ENCODE peak calls at places on chromosomes 2 and 18, in ten cellular contexts. One of them, this sample, is unnamed.

GRCh38 chr2:165443524-165443923 is 26.0 kb upstream of the CSRNP3 start:
- DNase-seq in fibroblast of mammary gland: no peak
- DNase-seq in tibial artery: no peak
- DNase-seq in globus pallidus: no peak
- DNase-seq in activated CD4-positive, alpha-beta T cell treated with anti-CD3 and anti-CD28 coated beads, Interleukin-2, amount 50 U/mL, for 4 hours: no peak
- DNase-seq in activated CD8-positive, alpha-beta T cell treated with anti-CD3 and anti-CD28 coated beads for 36 hours: no peak
- DNase-seq in brain microvascular endothelial cell: no peak
- DNase-seq in naive thymus-derived CD8-positive, alpha-beta T cell: no peak
- DNase-seq in neural progenitor cell: no peak
- DNase-seq in IMR-90: no peak
- DNase-seq in this sample: no peak

GRCh38 chr2:232502901-232503791 is 15.5 kb upstream of the ECEL1 start:
- DNase-seq in fibroblast of mammary gland: peak
- DNase-seq in tibial artery: no peak
- DNase-seq in globus pallidus: peak
- DNase-seq in activated CD4-positive, alpha-beta T cell treated with anti-CD3 and anti-CD28 coated beads, Interleukin-2, amount 50 U/mL, for 4 hours: peak
- DNase-seq in activated CD8-positive, alpha-beta T cell treated with anti-CD3 and anti-CD28 coated beads for 36 hours: peak
- DNase-seq in brain microvascular endothelial cell: peak
- DNase-seq in naive thymus-derived CD8-positive, alpha-beta T cell: peak
- DNase-seq in neural progenitor cell: peak
- DNase-seq in IMR-90: peak
- DNase-seq in this sample: peak

GRCh38 chr2:30356061-30356460 is 91.0 kb upstream of the LCLAT1 start:
- DNase-seq in fibroblast of mammary gland: no peak
- DNase-seq in tibial artery: no peak
- DNase-seq in globus pallidus: no peak
- DNase-seq in activated CD4-positive, alpha-beta T cell treated with anti-CD3 and anti-CD28 coated beads, Interleukin-2, amount 50 U/mL, for 4 hours: no peak
- DNase-seq in activated CD8-positive, alpha-beta T cell treated with anti-CD3 and anti-CD28 coated beads for 36 hours: no peak
- DNase-seq in brain microvascular endothelial cell: no peak
- DNase-seq in naive thymus-derived CD8-positive, alpha-beta T cell: no peak
- DNase-seq in neural progenitor cell: no peak
- DNase-seq in IMR-90: no peak
- DNase-seq in this sample: no peak

GRCh38 chr2:20184067-20184938 is 40.6 kb downstream of the SDC1 start:
- DNase-seq in fibroblast of mammary gland: peak
- DNase-seq in tibial artery: no peak
- DNase-seq in globus pallidus: no peak
- DNase-seq in activated CD4-positive, alpha-beta T cell treated with anti-CD3 and anti-CD28 coated beads, Interleukin-2, amount 50 U/mL, for 4 hours: no peak
- DNase-seq in activated CD8-positive, alpha-beta T cell treated with anti-CD3 and anti-CD28 coated beads for 36 hours: no peak
- DNase-seq in brain microvascular endothelial cell: peak
- DNase-seq in naive thymus-derived CD8-positive, alpha-beta T cell: no peak
- DNase-seq in neural progenitor cell: no peak
- DNase-seq in IMR-90: peak
- DNase-seq in this sample: no peak

GRCh38 chr2:57711991-57712390 is 334.6 kb upstream of the VRK2 start:
- DNase-seq in fibroblast of mammary gland: no peak
- DNase-seq in tibial artery: no peak
- DNase-seq in globus pallidus: no peak
- DNase-seq in activated CD4-positive, alpha-beta T cell treated with anti-CD3 and anti-CD28 coated beads, Interleukin-2, amount 50 U/mL, for 4 hours: no peak
- DNase-seq in activated CD8-positive, alpha-beta T cell treated with anti-CD3 and anti-CD28 coated beads for 36 hours: no peak
- DNase-seq in brain microvascular endothelial cell: no peak
- DNase-seq in naive thymus-derived CD8-positive, alpha-beta T cell: no peak
- DNase-seq in neural progenitor cell: peak
- DNase-seq in IMR-90: no peak
- DNase-seq in this sample: no peak

GRCh38 chr2:179543361-179543901 is 278.8 kb upstream of the SESTD1 start:
- DNase-seq in fibroblast of mammary gland: no peak
- DNase-seq in tibial artery: no peak
- DNase-seq in globus pallidus: no peak
- DNase-seq in activated CD4-positive, alpha-beta T cell treated with anti-CD3 and anti-CD28 coated beads, Interleukin-2, amount 50 U/mL, for 4 hours: no peak
- DNase-seq in activated CD8-positive, alpha-beta T cell treated with anti-CD3 and anti-CD28 coated beads for 36 hours: no peak
- DNase-seq in brain microvascular endothelial cell: no peak
- DNase-seq in naive thymus-derived CD8-positive, alpha-beta T cell: no peak
- DNase-seq in neural progenitor cell: peak
- DNase-seq in IMR-90: peak
- DNase-seq in this sample: no peak

GRCh38 chr2:197514754-197515153 is 1.1 kb upstream of the MOB4 start:
- DNase-seq in fibroblast of mammary gland: peak
- DNase-seq in tibial artery: no peak
- DNase-seq in globus pallidus: no peak
- DNase-seq in activated CD4-positive, alpha-beta T cell treated with anti-CD3 and anti-CD28 coated beads, Interleukin-2, amount 50 U/mL, for 4 hours: no peak
- DNase-seq in activated CD8-positive, alpha-beta T cell treated with anti-CD3 and anti-CD28 coated beads for 36 hours: no peak
- DNase-seq in brain microvascular endothelial cell: no peak
- DNase-seq in naive thymus-derived CD8-positive, alpha-beta T cell: peak
- DNase-seq in neural progenitor cell: no peak
- DNase-seq in IMR-90: no peak
- DNase-seq in this sample: no peak

GRCh38 chr2:193462411-193462810 is 1267.7 kb upstream of the TMEFF2 start:
- DNase-seq in fibroblast of mammary gland: peak
- DNase-seq in tibial artery: no peak
- DNase-seq in globus pallidus: no peak
- DNase-seq in activated CD4-positive, alpha-beta T cell treated with anti-CD3 and anti-CD28 coated beads, Interleukin-2, amount 50 U/mL, for 4 hours: no peak
- DNase-seq in activated CD8-positive, alpha-beta T cell treated with anti-CD3 and anti-CD28 coated beads for 36 hours: no peak
- DNase-seq in brain microvascular endothelial cell: no peak
- DNase-seq in naive thymus-derived CD8-positive, alpha-beta T cell: no peak
- DNase-seq in neural progenitor cell: no peak
- DNase-seq in IMR-90: no peak
- DNase-seq in this sample: no peak

GRCh38 chr2:38464971-38465788 is 88.1 kb upstream of the ATL2 start:
- DNase-seq in fibroblast of mammary gland: no peak
- DNase-seq in tibial artery: peak
- DNase-seq in globus pallidus: no peak
- DNase-seq in activated CD4-positive, alpha-beta T cell treated with anti-CD3 and anti-CD28 coated beads, Interleukin-2, amount 50 U/mL, for 4 hours: no peak
- DNase-seq in activated CD8-positive, alpha-beta T cell treated with anti-CD3 and anti-CD28 coated beads for 36 hours: no peak
- DNase-seq in brain microvascular endothelial cell: no peak
- DNase-seq in naive thymus-derived CD8-positive, alpha-beta T cell: no peak
- DNase-seq in neural progenitor cell: no peak
- DNase-seq in IMR-90: no peak
- DNase-seq in this sample: peak

GRCh38 chr2:235989591-235989990 is 178.6 kb downstream of the GBX2 start:
- DNase-seq in fibroblast of mammary gland: no peak
- DNase-seq in tibial artery: no peak
- DNase-seq in globus pallidus: no peak
- DNase-seq in activated CD4-positive, alpha-beta T cell treated with anti-CD3 and anti-CD28 coated beads, Interleukin-2, amount 50 U/mL, for 4 hours: no peak
- DNase-seq in activated CD8-positive, alpha-beta T cell treated with anti-CD3 and anti-CD28 coated beads for 36 hours: no peak
- DNase-seq in brain microvascular endothelial cell: no peak
- DNase-seq in naive thymus-derived CD8-positive, alpha-beta T cell: no peak
- DNase-seq in neural progenitor cell: no peak
- DNase-seq in IMR-90: no peak
- DNase-seq in this sample: no peak

GRCh38 chr18:77062518-77063003 is 70.0 kb downstream of the MBP start:
- DNase-seq in fibroblast of mammary gland: peak
- DNase-seq in tibial artery: no peak
- DNase-seq in globus pallidus: no peak
- DNase-seq in activated CD4-positive, alpha-beta T cell treated with anti-CD3 and anti-CD28 coated beads, Interleukin-2, amount 50 U/mL, for 4 hours: peak
- DNase-seq in activated CD8-positive, alpha-beta T cell treated with anti-CD3 and anti-CD28 coated beads for 36 hours: peak
- DNase-seq in brain microvascular endothelial cell: peak
- DNase-seq in naive thymus-derived CD8-positive, alpha-beta T cell: peak
- DNase-seq in neural progenitor cell: no peak
- DNase-seq in IMR-90: peak
- DNase-seq in this sample: peak

GRCh38 chr2:206230060-206230890 is 44.2 kb upstream of the ZDBF2 start:
- DNase-seq in fibroblast of mammary gland: no peak
- DNase-seq in tibial artery: no peak
- DNase-seq in globus pallidus: no peak
- DNase-seq in activated CD4-positive, alpha-beta T cell treated with anti-CD3 and anti-CD28 coated beads, Interleukin-2, amount 50 U/mL, for 4 hours: no peak
- DNase-seq in activated CD8-positive, alpha-beta T cell treated with anti-CD3 and anti-CD28 coated beads for 36 hours: no peak
- DNase-seq in brain microvascular endothelial cell: no peak
- DNase-seq in naive thymus-derived CD8-positive, alpha-beta T cell: no peak
- DNase-seq in neural progenitor cell: peak
- DNase-seq in IMR-90: no peak
- DNase-seq in this sample: no peak

GRCh38 chr2:104733544-104733943 is 120.4 kb upstream of the POU3F3 start:
- DNase-seq in fibroblast of mammary gland: no peak
- DNase-seq in tibial artery: no peak
- DNase-seq in globus pallidus: no peak
- DNase-seq in activated CD4-positive, alpha-beta T cell treated with anti-CD3 and anti-CD28 coated beads, Interleukin-2, amount 50 U/mL, for 4 hours: no peak
- DNase-seq in activated CD8-positive, alpha-beta T cell treated with anti-CD3 and anti-CD28 coated beads for 36 hours: peak
- DNase-seq in brain microvascular endothelial cell: no peak
- DNase-seq in naive thymus-derived CD8-positive, alpha-beta T cell: no peak
- DNase-seq in neural progenitor cell: peak
- DNase-seq in IMR-90: no peak
- DNase-seq in this sample: no peak

GRCh38 chr2:206163251-206163880 is 3.7 kb downstream of the EEF1B2 start:
- DNase-seq in fibroblast of mammary gland: peak
- DNase-seq in tibial artery: no peak
- DNase-seq in globus pallidus: no peak
- DNase-seq in activated CD4-positive, alpha-beta T cell treated with anti-CD3 and anti-CD28 coated beads, Interleukin-2, amount 50 U/mL, for 4 hours: no peak
- DNase-seq in activated CD8-positive, alpha-beta T cell treated with anti-CD3 and anti-CD28 coated beads for 36 hours: peak
- DNase-seq in brain microvascular endothelial cell: no peak
- DNase-seq in naive thymus-derived CD8-positive, alpha-beta T cell: no peak
- DNase-seq in neural progenitor cell: no peak
- DNase-seq in IMR-90: no peak
- DNase-seq in this sample: no peak

GRCh38 chr2:167708998-167709397 is 538.4 kb downstream of the STK39 start:
- DNase-seq in fibroblast of mammary gland: no peak
- DNase-seq in tibial artery: no peak
- DNase-seq in globus pallidus: no peak
- DNase-seq in activated CD4-positive, alpha-beta T cell treated with anti-CD3 and anti-CD28 coated beads, Interleukin-2, amount 50 U/mL, for 4 hours: no peak
- DNase-seq in activated CD8-positive, alpha-beta T cell treated with anti-CD3 and anti-CD28 coated beads for 36 hours: no peak
- DNase-seq in brain microvascular endothelial cell: no peak
- DNase-seq in naive thymus-derived CD8-positive, alpha-beta T cell: no peak
- DNase-seq in neural progenitor cell: no peak
- DNase-seq in IMR-90: no peak
- DNase-seq in this sample: no peak

GRCh38 chr2:101467306-101467705 is 7.6 kb downstream of the RFX8 start:
- DNase-seq in fibroblast of mammary gland: no peak
- DNase-seq in tibial artery: no peak
- DNase-seq in globus pallidus: no peak
- DNase-seq in activated CD4-positive, alpha-beta T cell treated with anti-CD3 and anti-CD28 coated beads, Interleukin-2, amount 50 U/mL, for 4 hours: no peak
- DNase-seq in activated CD8-positive, alpha-beta T cell treated with anti-CD3 and anti-CD28 coated beads for 36 hours: no peak
- DNase-seq in brain microvascular endothelial cell: no peak
- DNase-seq in naive thymus-derived CD8-positive, alpha-beta T cell: no peak
- DNase-seq in neural progenitor cell: peak
- DNase-seq in IMR-90: peak
- DNase-seq in this sample: no peak

GRCh38 chr2:194104687-194105086 is 1552.3 kb upstream of the SLC39A10 start:
- DNase-seq in fibroblast of mammary gland: no peak
- DNase-seq in tibial artery: no peak
- DNase-seq in globus pallidus: peak
- DNase-seq in activated CD4-positive, alpha-beta T cell treated with anti-CD3 and anti-CD28 coated beads, Interleukin-2, amount 50 U/mL, for 4 hours: no peak
- DNase-seq in activated CD8-positive, alpha-beta T cell treated with anti-CD3 and anti-CD28 coated beads for 36 hours: no peak
- DNase-seq in brain microvascular endothelial cell: no peak
- DNase-seq in naive thymus-derived CD8-positive, alpha-beta T cell: no peak
- DNase-seq in neural progenitor cell: no peak
- DNase-seq in IMR-90: no peak
- DNase-seq in this sample: no peak

GRCh38 chr2:160253440-160254296 is 53.6 kb upstream of the ITGB6 start:
- DNase-seq in fibroblast of mammary gland: no peak
- DNase-seq in tibial artery: no peak
- DNase-seq in globus pallidus: no peak
- DNase-seq in activated CD4-positive, alpha-beta T cell treated with anti-CD3 and anti-CD28 coated beads, Interleukin-2, amount 50 U/mL, for 4 hours: no peak
- DNase-seq in activated CD8-positive, alpha-beta T cell treated with anti-CD3 and anti-CD28 coated beads for 36 hours: no peak
- DNase-seq in brain microvascular endothelial cell: peak
- DNase-seq in naive thymus-derived CD8-positive, alpha-beta T cell: no peak
- DNase-seq in neural progenitor cell: no peak
- DNase-seq in IMR-90: peak
- DNase-seq in this sample: no peak

GRCh38 chr2:44934521-44934961 is 7.0 kb upstream of the SIX3 start:
- DNase-seq in fibroblast of mammary gland: no peak
- DNase-seq in tibial artery: no peak
- DNase-seq in globus pallidus: no peak
- DNase-seq in activated CD4-positive, alpha-beta T cell treated with anti-CD3 and anti-CD28 coated beads, Interleukin-2, amount 50 U/mL, for 4 hours: no peak
- DNase-seq in activated CD8-positive, alpha-beta T cell treated with anti-CD3 and anti-CD28 coated beads for 36 hours: no peak
- DNase-seq in brain microvascular endothelial cell: no peak
- DNase-seq in naive thymus-derived CD8-positive, alpha-beta T cell: no peak
- DNase-seq in neural progenitor cell: peak
- DNase-seq in IMR-90: no peak
- DNase-seq in this sample: no peak

GRCh38 chr2:32061973-32062861 is 1.1 kb upstream of the SPAST start:
- DNase-seq in fibroblast of mammary gland: peak
- DNase-seq in tibial artery: peak
- DNase-seq in globus pallidus: peak
- DNase-seq in activated CD4-positive, alpha-beta T cell treated with anti-CD3 and anti-CD28 coated beads, Interleukin-2, amount 50 U/mL, for 4 hours: no peak
- DNase-seq in activated CD8-positive, alpha-beta T cell treated with anti-CD3 and anti-CD28 coated beads for 36 hours: peak
- DNase-seq in brain microvascular endothelial cell: peak
- DNase-seq in naive thymus-derived CD8-positive, alpha-beta T cell: peak
- DNase-seq in neural progenitor cell: peak
- DNase-seq in IMR-90: peak
- DNase-seq in this sample: no peak

GRCh38 chr18:79379931-79380815 is 15.6 kb upstream of the NFATC1 start:
- DNase-seq in fibroblast of mammary gland: no peak
- DNase-seq in tibial artery: no peak
- DNase-seq in globus pallidus: no peak
- DNase-seq in activated CD4-positive, alpha-beta T cell treated with anti-CD3 and anti-CD28 coated beads, Interleukin-2, amount 50 U/mL, for 4 hours: no peak
- DNase-seq in activated CD8-positive, alpha-beta T cell treated with anti-CD3 and anti-CD28 coated beads for 36 hours: no peak
- DNase-seq in brain microvascular endothelial cell: no peak
- DNase-seq in naive thymus-derived CD8-positive, alpha-beta T cell: no peak
- DNase-seq in neural progenitor cell: no peak
- DNase-seq in IMR-90: no peak
- DNase-seq in this sample: no peak

GRCh38 chr2:20242727-20243377 is 17.9 kb upstream of the SDC1 start:
- DNase-seq in fibroblast of mammary gland: no peak
- DNase-seq in tibial artery: no peak
- DNase-seq in globus pallidus: no peak
- DNase-seq in activated CD4-positive, alpha-beta T cell treated with anti-CD3 and anti-CD28 coated beads, Interleukin-2, amount 50 U/mL, for 4 hours: no peak
- DNase-seq in activated CD8-positive, alpha-beta T cell treated with anti-CD3 and anti-CD28 coated beads for 36 hours: peak
- DNase-seq in brain microvascular endothelial cell: no peak
- DNase-seq in naive thymus-derived CD8-positive, alpha-beta T cell: no peak
- DNase-seq in neural progenitor cell: peak
- DNase-seq in IMR-90: no peak
- DNase-seq in this sample: no peak

GRCh38 chr2:216568563-216568962 is 64.7 kb upstream of the IGFBP2 start:
- DNase-seq in fibroblast of mammary gland: no peak
- DNase-seq in tibial artery: no peak
- DNase-seq in globus pallidus: no peak
- DNase-seq in activated CD4-positive, alpha-beta T cell treated with anti-CD3 and anti-CD28 coated beads, Interleukin-2, amount 50 U/mL, for 4 hours: no peak
- DNase-seq in activated CD8-positive, alpha-beta T cell treated with anti-CD3 and anti-CD28 coated beads for 36 hours: no peak
- DNase-seq in brain microvascular endothelial cell: no peak
- DNase-seq in naive thymus-derived CD8-positive, alpha-beta T cell: no peak
- DNase-seq in neural progenitor cell: no peak
- DNase-seq in IMR-90: no peak
- DNase-seq in this sample: no peak

GRCh38 chr2:29075894-29076700 is 1.8 kb upstream of the PCARE start:
- DNase-seq in fibroblast of mammary gland: peak
- DNase-seq in tibial artery: no peak
- DNase-seq in globus pallidus: peak
- DNase-seq in activated CD4-positive, alpha-beta T cell treated with anti-CD3 and anti-CD28 coated beads, Interleukin-2, amount 50 U/mL, for 4 hours: no peak
- DNase-seq in activated CD8-positive, alpha-beta T cell treated with anti-CD3 and anti-CD28 coated beads for 36 hours: no peak
- DNase-seq in brain microvascular endothelial cell: peak
- DNase-seq in naive thymus-derived CD8-positive, alpha-beta T cell: no peak
- DNase-seq in neural progenitor cell: peak
- DNase-seq in IMR-90: peak
- DNase-seq in this sample: no peak

GRCh38 chr2:203808041-203808750 is 59.4 kb upstream of the CTLA4 start:
- DNase-seq in fibroblast of mammary gland: peak
- DNase-seq in tibial artery: no peak
- DNase-seq in globus pallidus: no peak
- DNase-seq in activated CD4-positive, alpha-beta T cell treated with anti-CD3 and anti-CD28 coated beads, Interleukin-2, amount 50 U/mL, for 4 hours: no peak
- DNase-seq in activated CD8-positive, alpha-beta T cell treated with anti-CD3 and anti-CD28 coated beads for 36 hours: no peak
- DNase-seq in brain microvascular endothelial cell: peak
- DNase-seq in naive thymus-derived CD8-positive, alpha-beta T cell: no peak
- DNase-seq in neural progenitor cell: peak
- DNase-seq in IMR-90: peak
- DNase-seq in this sample: no peak

GRCh38 chr2:121884515-121884915 is 129.1 kb downstream of the TSN start:
- DNase-seq in fibroblast of mammary gland: no peak
- DNase-seq in tibial artery: no peak
- DNase-seq in globus pallidus: no peak
- DNase-seq in activated CD4-positive, alpha-beta T cell treated with anti-CD3 and anti-CD28 coated beads, Interleukin-2, amount 50 U/mL, for 4 hours: no peak
- DNase-seq in activated CD8-positive, alpha-beta T cell treated with anti-CD3 and anti-CD28 coated beads for 36 hours: no peak
- DNase-seq in brain microvascular endothelial cell: no peak
- DNase-seq in naive thymus-derived CD8-positive, alpha-beta T cell: no peak
- DNase-seq in neural progenitor cell: no peak
- DNase-seq in IMR-90: peak
- DNase-seq in this sample: no peak

GRCh38 chr2:22784586-22784985 is 600.4 kb upstream of the KLHL29 start:
- DNase-seq in fibroblast of mammary gland: no peak
- DNase-seq in tibial artery: no peak
- DNase-seq in globus pallidus: no peak
- DNase-seq in activated CD4-positive, alpha-beta T cell treated with anti-CD3 and anti-CD28 coated beads, Interleukin-2, amount 50 U/mL, for 4 hours: no peak
- DNase-seq in activated CD8-positive, alpha-beta T cell treated with anti-CD3 and anti-CD28 coated beads for 36 hours: no peak
- DNase-seq in brain microvascular endothelial cell: no peak
- DNase-seq in naive thymus-derived CD8-positive, alpha-beta T cell: no peak
- DNase-seq in neural progenitor cell: peak
- DNase-seq in IMR-90: no peak
- DNase-seq in this sample: no peak

GRCh38 chr18:63604791-63605567 is 17.8 kb downstream of the SERPINB13 start:
- DNase-seq in fibroblast of mammary gland: peak
- DNase-seq in tibial artery: no peak
- DNase-seq in globus pallidus: no peak
- DNase-seq in activated CD4-positive, alpha-beta T cell treated with anti-CD3 and anti-CD28 coated beads, Interleukin-2, amount 50 U/mL, for 4 hours: no peak
- DNase-seq in activated CD8-positive, alpha-beta T cell treated with anti-CD3 and anti-CD28 coated beads for 36 hours: no peak
- DNase-seq in brain microvascular endothelial cell: no peak
- DNase-seq in naive thymus-derived CD8-positive, alpha-beta T cell: no peak
- DNase-seq in neural progenitor cell: no peak
- DNase-seq in IMR-90: peak
- DNase-seq in this sample: no peak

This sample was measured in activated effector memory CD4-positive, alpha-beta T cell treated with anti-CD3 and anti-CD28 coated beads, Interleukin-2, amount 50 U/mL, for 16 hours.